ENCODE peak calls at places on chromosome 10, in eight cellular contexts. One of them, this sample, is unnamed.
A peak's percentile ranks its signal among the peaks of the same experiment; 100 is the strongest.

GRCh38 chr10:97705006-97705670 is 8.4 kb upstream of the MARVELD1 start:
- DNase-seq in PC-3: no peak
- DNase-seq in EH: peak; percentile 22
- DNase-seq in T-helper 9 cell: no peak
- DNase-seq in naive thymus-derived CD8-positive, alpha-beta T cell: no peak
- DNase-seq in NCI-H226: no peak
- DNase-seq in stimulated activated CD8-positive, alpha-beta memory T cell treated with anti-CD3 and anti-CD28 coated beads, Interleukin-15, amount 100 ng/mL, for 24 hours: no peak
- DNase-seq in A549: no peak
- DNase-seq in this sample: no peak

GRCh38 chr10:74967850-74968620 is 141.6 kb downstream of the KAT6B start:
- DNase-seq in A549: peak; percentile 5
- DNase-seq in EH: no peak
- DNase-seq in PC-3: peak; percentile 100
- DNase-seq in NCI-H226: no peak
- DNase-seq in naive thymus-derived CD8-positive, alpha-beta T cell: no peak
- DNase-seq in stimulated activated CD8-positive, alpha-beta memory T cell treated with anti-CD3 and anti-CD28 coated beads, Interleukin-15, amount 100 ng/mL, for 24 hours: no peak
- DNase-seq in T-helper 9 cell: no peak
- DNase-seq in this sample: no peak

GRCh38 chr10:59319854-59320253 is 42.5 kb downstream of the FAM13C start:
- DNase-seq in naive thymus-derived CD8-positive, alpha-beta T cell: no peak
- DNase-seq in PC-3: no peak
- DNase-seq in stimulated activated CD8-positive, alpha-beta memory T cell treated with anti-CD3 and anti-CD28 coated beads, Interleukin-15, amount 100 ng/mL, for 24 hours: no peak
- DNase-seq in NCI-H226: no peak
- DNase-seq in EH: no peak
- DNase-seq in T-helper 9 cell: no peak
- DNase-seq in A549: no peak
- DNase-seq in this sample: no peak

GRCh38 chr10:130360826-130361311 is 224.7 kb downstream of the GLRX3 start:
- DNase-seq in naive thymus-derived CD8-positive, alpha-beta T cell: no peak
- DNase-seq in PC-3: no peak
- DNase-seq in stimulated activated CD8-positive, alpha-beta memory T cell treated with anti-CD3 and anti-CD28 coated beads, Interleukin-15, amount 100 ng/mL, for 24 hours: no peak
- DNase-seq in A549: no peak
- DNase-seq in EH: no peak
- DNase-seq in T-helper 9 cell: no peak
- DNase-seq in NCI-H226: no peak
- DNase-seq in this sample: no peak

GRCh38 chr10:43220971-43221418 is 45.9 kb downstream of the RASGEF1A start:
- DNase-seq in PC-3: no peak
- DNase-seq in NCI-H226: no peak
- DNase-seq in T-helper 9 cell: no peak
- DNase-seq in naive thymus-derived CD8-positive, alpha-beta T cell: no peak
- DNase-seq in A549: no peak
- DNase-seq in EH: no peak
- DNase-seq in stimulated activated CD8-positive, alpha-beta memory T cell treated with anti-CD3 and anti-CD28 coated beads, Interleukin-15, amount 100 ng/mL, for 24 hours: no peak
- DNase-seq in this sample: no peak

GRCh38 chr10:98411768-98412167 is 3.2 kb downstream of the PYROXD2 start:
- DNase-seq in naive thymus-derived CD8-positive, alpha-beta T cell: no peak
- DNase-seq in EH: peak; percentile 23
- DNase-seq in T-helper 9 cell: no peak
- DNase-seq in NCI-H226: no peak
- DNase-seq in PC-3: no peak
- DNase-seq in stimulated activated CD8-positive, alpha-beta memory T cell treated with anti-CD3 and anti-CD28 coated beads, Interleukin-15, amount 100 ng/mL, for 24 hours: no peak
- DNase-seq in A549: no peak
- DNase-seq in this sample: no peak

GRCh38 chr10:80485410-80486135 is 31.5 kb downstream of the TSPAN14 start:
- DNase-seq in A549: no peak
- DNase-seq in PC-3: no peak
- DNase-seq in EH: no peak
- DNase-seq in stimulated activated CD8-positive, alpha-beta memory T cell treated with anti-CD3 and anti-CD28 coated beads, Interleukin-15, amount 100 ng/mL, for 24 hours: no peak
- DNase-seq in naive thymus-derived CD8-positive, alpha-beta T cell: peak; percentile 47
- DNase-seq in NCI-H226: no peak
- DNase-seq in T-helper 9 cell: no peak
- DNase-seq in this sample: no peak

GRCh38 chr10:44863344-44864041 is 47.6 kb upstream of the TMEM72 start:
- DNase-seq in PC-3: peak; percentile 19
- DNase-seq in A549: no peak
- DNase-seq in EH: no peak
- DNase-seq in naive thymus-derived CD8-positive, alpha-beta T cell: no peak
- DNase-seq in T-helper 9 cell: no peak
- DNase-seq in stimulated activated CD8-positive, alpha-beta memory T cell treated with anti-CD3 and anti-CD28 coated beads, Interleukin-15, amount 100 ng/mL, for 24 hours: no peak
- DNase-seq in NCI-H226: no peak
- DNase-seq in this sample: no peak

GRCh38 chr10:113244750-113245149 is 294.7 kb downstream of the TCF7L2 start:
- DNase-seq in stimulated activated CD8-positive, alpha-beta memory T cell treated with anti-CD3 and anti-CD28 coated beads, Interleukin-15, amount 100 ng/mL, for 24 hours: no peak
- DNase-seq in A549: no peak
- DNase-seq in naive thymus-derived CD8-positive, alpha-beta T cell: no peak
- DNase-seq in PC-3: no peak
- DNase-seq in NCI-H226: no peak
- DNase-seq in T-helper 9 cell: no peak
- DNase-seq in EH: no peak
- DNase-seq in this sample: no peak

GRCh38 chr10:91589015-91589655 is 43.7 kb downstream of the PPP1R3C start:
- DNase-seq in stimulated activated CD8-positive, alpha-beta memory T cell treated with anti-CD3 and anti-CD28 coated beads, Interleukin-15, amount 100 ng/mL, for 24 hours: no peak
- DNase-seq in EH: peak; percentile 86
- DNase-seq in T-helper 9 cell: no peak
- DNase-seq in naive thymus-derived CD8-positive, alpha-beta T cell: no peak
- DNase-seq in NCI-H226: peak; percentile 72
- DNase-seq in PC-3: peak; percentile 23
- DNase-seq in A549: peak; percentile 94
- DNase-seq in this sample: no peak

GRCh38 chr10:33073641-33074410 is 115.8 kb upstream of the ITGB1 start:
- DNase-seq in NCI-H226: no peak
- DNase-seq in stimulated activated CD8-positive, alpha-beta memory T cell treated with anti-CD3 and anti-CD28 coated beads, Interleukin-15, amount 100 ng/mL, for 24 hours: no peak
- DNase-seq in A549: peak; percentile 41
- DNase-seq in EH: peak; percentile 14
- DNase-seq in T-helper 9 cell: no peak
- DNase-seq in PC-3: no peak
- DNase-seq in naive thymus-derived CD8-positive, alpha-beta T cell: no peak
- DNase-seq in this sample: no peak

GRCh38 chr10:11442001-11442773 is 169.3 kb downstream of the USP6NL start:
- DNase-seq in PC-3: no peak
- DNase-seq in stimulated activated CD8-positive, alpha-beta memory T cell treated with anti-CD3 and anti-CD28 coated beads, Interleukin-15, amount 100 ng/mL, for 24 hours: no peak
- DNase-seq in naive thymus-derived CD8-positive, alpha-beta T cell: no peak
- DNase-seq in A549: no peak
- DNase-seq in EH: no peak
- DNase-seq in T-helper 9 cell: no peak
- DNase-seq in NCI-H226: no peak
- DNase-seq in this sample: no peak

GRCh38 chr10:123245264-123245663 is 91.1 kb downstream of the BUB3 start:
- DNase-seq in NCI-H226: no peak
- DNase-seq in A549: no peak
- DNase-seq in T-helper 9 cell: no peak
- DNase-seq in PC-3: no peak
- DNase-seq in stimulated activated CD8-positive, alpha-beta memory T cell treated with anti-CD3 and anti-CD28 coated beads, Interleukin-15, amount 100 ng/mL, for 24 hours: no peak
- DNase-seq in EH: no peak
- DNase-seq in naive thymus-derived CD8-positive, alpha-beta T cell: no peak
- DNase-seq in this sample: no peak

GRCh38 chr10:5574642-5575131 is 49.9 kb downstream of the CALML3 start:
- DNase-seq in naive thymus-derived CD8-positive, alpha-beta T cell: no peak
- DNase-seq in PC-3: no peak
- DNase-seq in T-helper 9 cell: no peak
- DNase-seq in stimulated activated CD8-positive, alpha-beta memory T cell treated with anti-CD3 and anti-CD28 coated beads, Interleukin-15, amount 100 ng/mL, for 24 hours: no peak
- DNase-seq in A549: no peak
- DNase-seq in EH: no peak
- DNase-seq in NCI-H226: no peak
- DNase-seq in this sample: no peak

GRCh38 chr10:47164126-47164799 is 135.7 kb upstream of the GDF10 start:
- DNase-seq in A549: no peak
- DNase-seq in T-helper 9 cell: no peak
- DNase-seq in EH: peak; percentile 96
- DNase-seq in naive thymus-derived CD8-positive, alpha-beta T cell: no peak
- DNase-seq in PC-3: peak; percentile 84
- DNase-seq in stimulated activated CD8-positive, alpha-beta memory T cell treated with anti-CD3 and anti-CD28 coated beads, Interleukin-15, amount 100 ng/mL, for 24 hours: no peak
- DNase-seq in NCI-H226: peak; percentile 83
- DNase-seq in this sample: peak; percentile 43

GRCh38 chr10:79082631-79083581 is 14.1 kb downstream of the ZMIZ1 start:
- DNase-seq in A549: no peak
- DNase-seq in NCI-H226: no peak
- DNase-seq in PC-3: peak; percentile 51
- DNase-seq in T-helper 9 cell: no peak
- DNase-seq in naive thymus-derived CD8-positive, alpha-beta T cell: no peak
- DNase-seq in EH: peak; percentile 47
- DNase-seq in stimulated activated CD8-positive, alpha-beta memory T cell treated with anti-CD3 and anti-CD28 coated beads, Interleukin-15, amount 100 ng/mL, for 24 hours: no peak
- DNase-seq in this sample: no peak

GRCh38 chr10:131751827-131752775 is 148.7 kb upstream of the PPP2R2D start:
- DNase-seq in PC-3: no peak
- DNase-seq in stimulated activated CD8-positive, alpha-beta memory T cell treated with anti-CD3 and anti-CD28 coated beads, Interleukin-15, amount 100 ng/mL, for 24 hours: no peak
- DNase-seq in T-helper 9 cell: no peak
- DNase-seq in EH: no peak
- DNase-seq in A549: no peak
- DNase-seq in naive thymus-derived CD8-positive, alpha-beta T cell: no peak
- DNase-seq in NCI-H226: no peak
- DNase-seq in this sample: no peak

This sample was measured in H54.